ENCODE peak calls at places on chromosome 6, in four cellular contexts. Q is GM12878, O is SK-N-SH, M is K562. P is an unnamed sample.

GRCh38 chr6:135116566-135116965 is 61.9 kb upstream of the HBS1L start:
- DNase-seq in O (no peak), Q (no peak), M (no peak), P (no peak)

GRCh38 chr6:155177369-155177961 is 86.3 kb upstream of the CLDN20 start:
- DNase-seq in Q (no peak), O (peak; percentile 45), M (peak; percentile 73), P (no peak)

GRCh38 chr6:40689181-40689580 is 102.0 kb upstream of the LRFN2 start:
- DNase-seq in O (no peak), M (no peak), Q (no peak), P (no peak)

GRCh38 chr6:111418971-111419693 is 63.9 kb downstream of the REV3L start:
- DNase-seq in M (no peak), Q (no peak), O (no peak), P (no peak)

GRCh38 chr6:40877362-40877761 is 161.7 kb downstream of the UNC5CL start:
- DNase-seq in Q (no peak), M (no peak), O (no peak), P (no peak)

GRCh38 chr6:77447254-77447653 is 16.0 kb downstream of the HTR1B start:
- DNase-seq in M (no peak), Q (no peak), O (no peak), P (no peak)

GRCh38 chr6:129671442-129672344 is 38.3 kb downstream of the ARHGAP18 start:
- DNase-seq in M (peak; percentile 80), Q (peak; percentile 89), O (no peak), P (no peak)

GRCh38 chr6:2237001-2237400 is 8.4 kb downstream of the GMDS start:
- DNase-seq in Q (no peak), M (no peak), O (no peak), P (no peak)

GRCh38 chr6:125544819-125545218 is 204.6 kb upstream of the HEY2 start:
- DNase-seq in O (no peak), Q (no peak), M (no peak), P (no peak)

GRCh38 chr6:19719691-19720127 is 117.5 kb upstream of the ID4 start:
- DNase-seq in O (peak; percentile 15), M (no peak), Q (no peak), P (peak; percentile 59)

GRCh38 chr6:2793491-2794151 is 28.4 kb downstream of the WRNIP1 start:
- DNase-seq in M (no peak), Q (no peak), O (no peak), P (no peak)

GRCh38 chr6:85005494-85005893 is 241.1 kb upstream of the TBX18 start:
- DNase-seq in M (no peak), Q (no peak), O (no peak), P (no peak)

GRCh38 chr6:105608711-105609374 is 206.0 kb upstream of the PREP start:
- DNase-seq in Q (no peak), O (no peak), M (no peak), P (no peak)

GRCh38 chr6:45500924-45501816 is 123.4 kb upstream of the SUPT3H start:
- DNase-seq in Q (no peak), O (peak; percentile 14), M (peak; percentile 67), P (peak; percentile 30)

GRCh38 chr6:163719028-163719742 is 304.7 kb downstream of the QKI start:
- DNase-seq in Q (no peak), M (no peak), O (peak; percentile 75), P (no peak)

GRCh38 chr6:36427781-36428345 is 14.8 kb downstream of the PXT1 start:
- DNase-seq in O (no peak), Q (no peak), M (peak; percentile 78), P (no peak)

GRCh38 chr6:135658916-135659315 is 161.4 kb upstream of the AHI1 start:
- DNase-seq in Q (no peak), M (no peak), O (no peak), P (no peak)

GRCh38 chr6:30942338-30943060 is 1.7 kb downstream of the MUCL3 start:
- DNase-seq in M (peak; percentile 83), O (peak; percentile 41), Q (no peak), P (peak; percentile 98)

GRCh38 chr6:74671558-74672025 is 534.3 kb downstream of the COL12A1 start:
- DNase-seq in M (no peak), Q (no peak), O (no peak), P (no peak)

GRCh38 chr6:113607821-113608545 is 249.2 kb upstream of the MARCKS start:
- DNase-seq in O (no peak), M (no peak), Q (no peak), P (no peak)

GRCh38 chr6:96604420-96604819 is 41.5 kb downstream of the FHL5 start:
- DNase-seq in Q (no peak), O (no peak), M (no peak), P (no peak)

GRCh38 chr6:32070814-32071466 is 32.7 kb downstream of the CYP21A2 start:
- DNase-seq in Q (no peak), M (no peak), O (no peak), P (no peak)
- TF ChIP-seq USF1 in Q (no peak), M (no peak), O (no peak), P (no peak)

GRCh38 chr6:145267076-145267867 is 468.0 kb downstream of the EPM2A start:
- DNase-seq in Q (no peak), O (no peak), M (no peak), P (no peak)
- TF ChIP-seq MAX in Q (no peak), O (no peak), M (no peak), P (no peak)

GRCh38 chr6:132354517-132355167 is 46.6 kb downstream of the MOXD1 start:
- DNase-seq in Q (peak; percentile 63), M (peak; percentile 13), O (no peak), P (peak; percentile 11)
- TF ChIP-seq USF1 in Q (no peak), M (no peak), O (no peak), P (no peak)

DNA sequence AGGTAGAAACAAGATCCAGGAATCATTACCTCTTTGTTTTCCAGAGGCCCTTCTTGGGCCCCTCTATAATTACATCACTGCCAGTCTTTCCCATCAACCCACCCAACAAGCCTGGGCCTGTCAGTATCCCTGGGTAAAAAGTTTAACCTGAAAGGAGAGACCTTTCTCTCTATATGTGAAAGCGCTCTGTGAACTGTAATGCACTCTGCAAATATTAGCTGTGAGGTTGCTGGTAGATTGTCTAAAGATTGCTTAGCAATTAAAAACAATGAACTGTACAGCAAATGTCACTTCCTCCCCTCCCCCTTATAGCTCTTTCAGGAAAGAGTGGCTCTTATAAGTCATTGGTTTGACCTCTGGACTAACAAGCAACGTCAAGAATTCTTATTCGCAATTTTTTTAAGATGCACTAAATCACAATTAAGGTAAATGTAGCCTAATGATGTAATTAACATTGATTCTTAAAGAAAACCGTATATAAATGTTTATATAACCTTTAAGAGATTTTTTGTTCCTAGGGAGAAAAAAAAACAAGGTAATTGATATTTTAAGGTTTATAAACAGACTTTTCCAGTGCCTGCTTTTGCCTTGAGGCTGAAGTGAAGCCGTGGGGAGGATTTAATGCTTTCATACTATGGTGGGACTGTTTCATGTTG is 18.4 kb downstream of the ECT2L start:
- DNase-seq in Q (no peak), O (no peak), M (no peak), P (no peak)
- TF ChIP-seq MAX in Q (no peak), O (no peak), M (no peak), P (no peak)

GRCh38 chr6:25623874-25624273 is 28.1 kb upstream of the SCGN start:
- DNase-seq in Q (no peak), M (no peak), O (peak; percentile 42), P (no peak)
- TF ChIP-seq USF1 in Q (no peak), M (no peak), O (no peak), P (no peak)

DNA sequence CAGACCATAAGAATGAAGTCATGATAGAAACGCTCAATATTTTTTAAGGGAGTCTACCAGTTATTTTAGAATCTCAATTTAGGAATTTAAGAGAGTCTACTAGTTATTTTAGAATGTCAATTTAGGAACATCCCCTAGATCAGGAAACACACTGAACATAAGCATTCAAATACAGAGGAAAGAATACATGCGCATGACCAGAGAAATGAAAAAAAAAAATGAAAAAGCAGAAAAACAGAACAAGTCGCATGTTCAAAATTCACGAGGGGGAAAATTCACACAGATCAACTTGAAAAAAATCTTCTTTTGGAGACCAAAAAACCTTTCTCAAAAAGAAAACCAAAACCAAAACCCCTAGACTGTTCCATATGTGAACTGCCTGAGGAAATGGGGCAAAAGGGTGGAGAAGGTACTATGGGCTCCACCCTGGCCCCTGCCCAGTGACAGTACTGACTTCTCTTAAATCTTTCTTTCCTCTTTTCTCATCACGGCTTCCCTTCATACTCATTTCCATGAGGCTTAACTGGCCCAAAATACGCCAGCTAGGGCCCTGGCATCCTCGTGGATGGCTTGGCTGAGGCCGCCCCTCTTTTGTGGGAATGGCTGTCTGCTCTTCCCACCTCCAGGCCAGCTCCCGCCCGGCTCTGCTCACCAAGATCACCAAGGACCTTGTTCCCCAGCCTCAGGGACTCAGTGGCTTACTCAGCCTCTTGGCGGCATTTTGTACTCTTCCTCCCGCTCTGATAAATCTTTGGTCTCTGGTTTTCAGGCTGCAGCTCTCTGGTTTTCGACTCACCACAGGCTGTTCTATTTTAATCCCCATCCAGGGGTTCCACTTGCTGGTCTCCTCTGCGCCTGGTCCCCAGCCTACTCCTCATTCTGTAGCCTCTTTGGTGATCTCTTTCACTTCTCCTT is 11.2 kb downstream of the ZBTB2 start:
- DNase-seq in O (no peak), M (no peak), Q (no peak), P (no peak)
- TF ChIP-seq MAX in O (no peak), M (no peak), Q (no peak), P (no peak)

GRCh38 chr6:43852350-43852864 is 82.4 kb downstream of the VEGFA start:
- DNase-seq in M (no peak), O (no peak), Q (no peak), P (no peak)

GRCh38 chr6:43849844-43850243 is 79.8 kb downstream of the VEGFA start:
- DNase-seq in M (no peak), Q (no peak), O (no peak), P (no peak)

GRCh38 chr6:43850314-43851203 is 80.5 kb downstream of the VEGFA start:
- DNase-seq in Q (no peak), M (no peak), O (no peak), P (no peak)

GRCh38 chr6:43853066-43853650 is 83.1 kb downstream of the VEGFA start:
- DNase-seq in Q (no peak), O (no peak), M (no peak), P (no peak)

DNA sequence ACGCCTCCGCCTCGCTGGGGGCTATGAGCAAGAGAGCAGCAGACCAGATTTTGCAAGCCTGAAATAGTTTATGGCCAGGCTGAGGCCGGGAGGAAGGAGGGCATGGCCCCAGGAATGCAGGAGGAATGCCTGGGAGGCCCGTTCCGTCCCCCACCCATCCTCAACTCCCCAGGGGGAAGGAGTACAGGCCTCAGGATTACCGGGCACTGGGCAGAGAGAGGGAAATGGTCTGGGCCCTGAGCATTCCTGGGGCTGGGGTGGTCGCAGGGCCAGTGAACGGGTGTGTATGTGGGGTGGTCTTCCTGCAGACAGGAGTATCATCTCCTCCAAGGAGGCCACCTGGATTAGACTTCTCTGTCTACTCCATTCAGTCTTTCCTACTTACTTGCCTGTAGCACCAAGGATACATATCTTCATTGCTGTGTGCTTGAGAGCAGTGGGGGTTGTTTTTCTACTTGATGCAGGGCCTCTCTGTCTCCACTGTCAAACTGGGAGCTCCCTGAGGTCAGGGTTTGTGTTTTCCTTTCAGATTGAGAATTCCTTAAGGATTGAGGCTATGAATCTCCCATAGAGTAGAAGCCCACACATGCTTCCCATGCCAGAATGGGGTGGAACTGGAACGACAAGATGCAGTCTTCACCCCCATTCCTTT is 81.3 kb downstream of the VEGFA start:
- DNase-seq in O (no peak), Q (no peak), M (no peak), P (no peak)
- TF ChIP-seq USF1 in O (no peak), Q (no peak), M (no peak), P (no peak)

GRCh38 chr6:7377961-7378360 is 11.6 kb downstream of the CAGE1 start:
- DNase-seq in M (no peak), Q (no peak), O (no peak), P (no peak)
- TF ChIP-seq MAX in M (no peak), Q (no peak), O (no peak), P (no peak)